ENCODE peak calls at places on chromosomes 4 and X, in five cellular contexts. One of them, this sample, is unnamed.

GRCh38 chr4:734075-734474 is 28.4 kb downstream of the PCGF3 start:
- DNase-seq in HepG2: no peak
- DNase-seq in K562: no peak
- DNase-seq in H1: no peak
- DNase-seq in GM12878: no peak
- DNase-seq in this sample: no peak

GRCh38 chrX:110412971-110413726 is 54.5 kb downstream of the RTL9 start:
- DNase-seq in HepG2: peak
- DNase-seq in K562: peak
- DNase-seq in H1: peak
- DNase-seq in GM12878: no peak
- DNase-seq in this sample: no peak

GRCh38 chrX:86946569-86946968 is 571.0 kb upstream of the KLHL4 start:
- DNase-seq in HepG2: peak
- DNase-seq in K562: peak
- DNase-seq in H1: no peak
- DNase-seq in GM12878: peak
- DNase-seq in this sample: no peak

GRCh38 chr4:26719954-26720552 is 136.2 kb downstream of the TBC1D19 start:
- DNase-seq in HepG2: no peak
- DNase-seq in K562: no peak
- DNase-seq in H1: no peak
- DNase-seq in GM12878: no peak
- DNase-seq in this sample: peak

GRCh38 chr4:181204109-181204508 is 1039.1 kb upstream of the TENM3 start:
- DNase-seq in HepG2: no peak
- DNase-seq in K562: no peak
- DNase-seq in H1: no peak
- DNase-seq in GM12878: no peak
- DNase-seq in this sample: no peak

GRCh38 chrX:323721-324628 is 5.4 kb upstream of the GTPBP6 start:
- DNase-seq in HepG2: peak
- DNase-seq in K562: no peak
- DNase-seq in H1: no peak
- DNase-seq in GM12878: no peak
- DNase-seq in this sample: peak

GRCh38 chrX:76029385-76029784 is 143.5 kb upstream of the PBDC1 start:
- DNase-seq in HepG2: no peak
- DNase-seq in K562: peak
- DNase-seq in H1: no peak
- DNase-seq in GM12878: no peak
- DNase-seq in this sample: no peak

GRCh38 chr4:143386812-143387211 is 50.1 kb downstream of the GAB1 start:
- DNase-seq in HepG2: peak
- DNase-seq in K562: no peak
- DNase-seq in H1: no peak
- DNase-seq in GM12878: no peak
- DNase-seq in this sample: no peak

GRCh38 chrX:100615015-100615414 is 21.6 kb downstream of the TSPAN6 start:
- DNase-seq in HepG2: peak
- DNase-seq in K562: no peak
- DNase-seq in H1: no peak
- DNase-seq in GM12878: peak
- DNase-seq in this sample: peak

GRCh38 chr4:157978680-157979361 is 194.0 kb downstream of the GASK1B start:
- DNase-seq in HepG2: peak
- DNase-seq in K562: peak
- DNase-seq in H1: peak
- DNase-seq in GM12878: no peak
- DNase-seq in this sample: peak

DNA sequence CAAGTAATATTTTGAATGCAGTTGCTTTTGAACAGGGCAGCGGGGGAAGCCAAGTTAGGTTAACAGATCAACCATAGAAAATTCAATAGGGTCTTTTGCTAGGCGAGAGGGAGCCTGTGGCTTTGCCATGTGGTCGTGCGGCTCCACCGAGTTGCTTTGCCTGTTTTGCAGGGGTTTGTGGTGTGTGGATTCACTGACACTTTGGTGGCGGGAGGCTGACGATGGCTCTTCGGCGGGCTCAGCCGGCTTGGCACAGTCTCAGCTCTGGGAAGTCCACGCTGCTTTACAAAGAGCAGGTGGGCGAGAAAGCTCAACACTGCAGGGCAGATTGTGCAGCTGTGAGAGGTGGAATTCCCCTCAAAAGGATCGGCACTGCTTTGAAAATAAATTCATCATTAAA is 201.6 kb upstream of the LEF1 start:
- DNase-seq in HepG2: no peak
- DNase-seq in K562: no peak
- DNase-seq in H1: no peak
- DNase-seq in GM12878: no peak
- DNase-seq in this sample: no peak
- H2AFZ ChIP-seq in HepG2: no peak
- H2AFZ ChIP-seq in K562: peak
- H2AFZ ChIP-seq in H1: peak
- H2AFZ ChIP-seq in GM12878: no peak
- H2AFZ ChIP-seq in this sample: no peak

GRCh38 chrX:23887448-23887847 is 20.3 kb downstream of the APOO start:
- DNase-seq in HepG2: no peak
- DNase-seq in K562: no peak
- DNase-seq in H1: no peak
- DNase-seq in GM12878: no peak
- DNase-seq in this sample: no peak
- TF ChIP-seq SIN3A in HepG2: no peak
- TF ChIP-seq SIN3A in K562: no peak
- TF ChIP-seq SIN3A in H1: no peak
- TF ChIP-seq SIN3A in GM12878: no peak
- TF ChIP-seq SIN3A in this sample: no peak

GRCh38 chr4:54842226-54843055 is 184.7 kb downstream of the KIT start:
- DNase-seq in HepG2: no peak
- DNase-seq in K562: no peak
- DNase-seq in H1: no peak
- DNase-seq in GM12878: no peak
- DNase-seq in this sample: no peak
- TF ChIP-seq SP1 in HepG2: no peak
- TF ChIP-seq SP1 in K562: no peak
- TF ChIP-seq SP1 in H1: no peak
- TF ChIP-seq SP1 in GM12878: no peak
- TF ChIP-seq SP1 in this sample: no peak

DNA sequence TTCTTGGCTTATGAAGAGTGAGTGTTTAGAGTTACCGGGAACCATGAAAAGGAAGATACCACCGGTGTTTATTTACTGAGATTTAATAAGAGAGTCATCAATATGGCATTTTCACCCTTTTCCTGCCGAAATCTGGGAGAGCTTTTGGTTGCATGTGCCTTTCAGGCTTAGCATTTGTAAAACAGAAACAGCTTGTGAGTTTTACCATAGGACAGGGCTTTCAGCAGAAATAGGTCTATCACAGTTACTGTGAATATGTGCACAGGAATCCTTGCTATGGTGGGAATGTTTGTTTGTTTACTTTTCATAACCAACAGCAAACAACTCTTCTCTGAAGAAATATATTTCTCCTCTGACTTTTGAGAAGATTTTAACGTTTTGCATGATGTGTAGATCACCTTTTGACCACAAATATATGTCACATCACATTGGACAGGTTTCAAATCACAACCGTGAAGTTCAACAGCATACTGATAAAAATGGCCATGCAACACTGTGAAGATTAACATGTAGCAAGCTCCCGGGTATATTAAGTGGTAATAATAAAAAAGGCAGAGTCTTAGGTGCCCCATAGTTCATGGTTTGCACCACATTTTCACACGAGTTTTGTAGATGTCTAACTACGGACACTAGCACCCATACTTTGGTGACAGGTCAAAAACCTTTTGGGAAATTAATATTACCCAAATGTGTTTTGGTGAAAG is 21.3 kb downstream of the ARHGAP24 start:
- DNase-seq in HepG2: no peak
- DNase-seq in K562: no peak
- DNase-seq in H1: no peak
- DNase-seq in GM12878: no peak
- DNase-seq in this sample: no peak
- H2AFZ ChIP-seq in HepG2: no peak
- H2AFZ ChIP-seq in K562: no peak
- H2AFZ ChIP-seq in H1: no peak
- H2AFZ ChIP-seq in GM12878: no peak
- H2AFZ ChIP-seq in this sample: peak

DNA sequence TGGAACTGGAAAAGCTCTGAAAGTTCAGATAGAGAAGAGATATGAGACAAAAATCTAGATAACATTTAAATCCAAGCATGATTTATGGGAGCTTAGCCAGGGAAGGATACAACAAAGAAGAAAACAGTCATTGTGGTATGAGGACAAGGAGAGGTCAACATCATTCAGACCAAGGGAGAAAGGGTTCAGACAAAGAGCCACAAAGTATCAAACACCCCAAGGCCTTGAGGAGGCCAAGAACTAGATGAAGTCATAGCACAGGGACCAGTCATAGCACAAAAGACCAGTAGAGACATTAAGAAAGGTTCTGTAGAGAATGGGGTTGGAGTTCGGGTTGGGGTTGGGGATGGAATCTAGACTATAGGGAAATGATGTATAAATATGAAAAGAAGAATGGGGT is 77.4 kb upstream of the NAP1L5 start:
- DNase-seq in HepG2: no peak
- DNase-seq in K562: no peak
- DNase-seq in H1: no peak
- DNase-seq in GM12878: no peak
- DNase-seq in this sample: no peak
- TF ChIP-seq SIN3A in HepG2: no peak
- TF ChIP-seq SIN3A in K562: no peak
- TF ChIP-seq SIN3A in H1: no peak
- TF ChIP-seq SIN3A in GM12878: no peak
- TF ChIP-seq SIN3A in this sample: no peak